ENCODE peak calls at places on chromosomes 3 and 15, in eight cellular contexts. One of them, this sample, is unnamed.

GRCh38 chr15:40295297-40295696 is 12.4 kb upstream of the ANKRD63 start:
- DNase-seq in A172: no peak
- DNase-seq in pulmonary artery endothelial cell: no peak
- DNase-seq in progenitor cell of endocrine pancreas: no peak
- DNase-seq in amniotic epithelial cell: no peak
- DNase-seq in SJSA1: no peak
- DNase-seq in iPS-NIHi11: no peak
- DNase-seq in cardiac fibroblast: no peak
- DNase-seq in this sample: no peak

GRCh38 chr3:126473292-126474168 is 2.2 kb downstream of the ZXDC start:
- DNase-seq in pulmonary artery endothelial cell: no peak
- DNase-seq in amniotic epithelial cell: no peak
- DNase-seq in iPS-NIHi11: no peak
- DNase-seq in SJSA1: no peak
- DNase-seq in A172: no peak
- DNase-seq in progenitor cell of endocrine pancreas: no peak
- DNase-seq in cardiac fibroblast: no peak
- DNase-seq in this sample: no peak

GRCh38 chr3:103184772-103185171 is 750.0 kb downstream of the ZPLD1 start:
- DNase-seq in progenitor cell of endocrine pancreas: no peak
- DNase-seq in amniotic epithelial cell: no peak
- DNase-seq in iPS-NIHi11: no peak
- DNase-seq in SJSA1: no peak
- DNase-seq in cardiac fibroblast: no peak
- DNase-seq in pulmonary artery endothelial cell: no peak
- DNase-seq in A172: peak
- DNase-seq in this sample: no peak

GRCh38 chr15:39581501-39582285 is 814 bp downstream of the THBS1 start:
- DNase-seq in SJSA1: peak
- DNase-seq in progenitor cell of endocrine pancreas: peak
- DNase-seq in pulmonary artery endothelial cell: peak
- DNase-seq in amniotic epithelial cell: peak
- DNase-seq in A172: no peak
- DNase-seq in iPS-NIHi11: peak
- DNase-seq in cardiac fibroblast: peak
- DNase-seq in this sample: peak

GRCh38 chr3:66276705-66277274 is 56.0 kb downstream of the SLC25A26 start:
- DNase-seq in A172: peak
- DNase-seq in cardiac fibroblast: peak
- DNase-seq in SJSA1: peak
- DNase-seq in iPS-NIHi11: peak
- DNase-seq in pulmonary artery endothelial cell: peak
- DNase-seq in progenitor cell of endocrine pancreas: peak
- DNase-seq in amniotic epithelial cell: peak
- DNase-seq in this sample: peak

GRCh38 chr3:177420643-177421042 is 223.4 kb upstream of the TBL1XR1 start:
- DNase-seq in amniotic epithelial cell: peak
- DNase-seq in pulmonary artery endothelial cell: no peak
- DNase-seq in cardiac fibroblast: peak
- DNase-seq in SJSA1: peak
- DNase-seq in A172: peak
- DNase-seq in iPS-NIHi11: no peak
- DNase-seq in progenitor cell of endocrine pancreas: no peak
- DNase-seq in this sample: no peak

GRCh38 chr15:39594764-39595620 is 14.1 kb downstream of the THBS1 start:
- DNase-seq in pulmonary artery endothelial cell: peak
- DNase-seq in progenitor cell of endocrine pancreas: no peak
- DNase-seq in cardiac fibroblast: peak
- DNase-seq in SJSA1: no peak
- DNase-seq in A172: no peak
- DNase-seq in iPS-NIHi11: no peak
- DNase-seq in amniotic epithelial cell: no peak
- DNase-seq in this sample: no peak

GRCh38 chr3:104956620-104957345 is 409.9 kb upstream of the ALCAM start:
- DNase-seq in iPS-NIHi11: no peak
- DNase-seq in amniotic epithelial cell: no peak
- DNase-seq in SJSA1: no peak
- DNase-seq in cardiac fibroblast: no peak
- DNase-seq in pulmonary artery endothelial cell: no peak
- DNase-seq in progenitor cell of endocrine pancreas: no peak
- DNase-seq in A172: no peak
- DNase-seq in this sample: no peak

GRCh38 chr3:112002458-112002971 is 3.8 kb downstream of the TAGLN3 start:
- DNase-seq in SJSA1: no peak
- DNase-seq in progenitor cell of endocrine pancreas: no peak
- DNase-seq in iPS-NIHi11: no peak
- DNase-seq in A172: peak
- DNase-seq in amniotic epithelial cell: peak
- DNase-seq in pulmonary artery endothelial cell: no peak
- DNase-seq in cardiac fibroblast: peak
- DNase-seq in this sample: no peak

GRCh38 chr15:81006124-81006523 is 5.4 kb downstream of the TLNRD1 start:
- DNase-seq in pulmonary artery endothelial cell: no peak
- DNase-seq in SJSA1: no peak
- DNase-seq in progenitor cell of endocrine pancreas: no peak
- DNase-seq in A172: no peak
- DNase-seq in cardiac fibroblast: no peak
- DNase-seq in iPS-NIHi11: no peak
- DNase-seq in amniotic epithelial cell: no peak
- DNase-seq in this sample: no peak

GRCh38 chr3:20240154-20240883 is 54.3 kb upstream of the SGO1 start:
- DNase-seq in amniotic epithelial cell: no peak
- DNase-seq in progenitor cell of endocrine pancreas: no peak
- DNase-seq in iPS-NIHi11: no peak
- DNase-seq in pulmonary artery endothelial cell: no peak
- DNase-seq in cardiac fibroblast: no peak
- DNase-seq in A172: no peak
- DNase-seq in SJSA1: no peak
- DNase-seq in this sample: no peak

GRCh38 chr15:100726426-100727190 is 124.2 kb downstream of the ASB7 start:
- DNase-seq in iPS-NIHi11: no peak
- DNase-seq in cardiac fibroblast: peak
- DNase-seq in amniotic epithelial cell: peak
- DNase-seq in pulmonary artery endothelial cell: no peak
- DNase-seq in A172: no peak
- DNase-seq in SJSA1: no peak
- DNase-seq in progenitor cell of endocrine pancreas: no peak
- DNase-seq in this sample: no peak

GRCh38 chr3:132911741-132912415 is 126.3 kb upstream of the TMEM108 start:
- DNase-seq in SJSA1: no peak
- DNase-seq in progenitor cell of endocrine pancreas: no peak
- DNase-seq in iPS-NIHi11: no peak
- DNase-seq in pulmonary artery endothelial cell: no peak
- DNase-seq in amniotic epithelial cell: peak
- DNase-seq in cardiac fibroblast: peak
- DNase-seq in A172: no peak
- DNase-seq in this sample: no peak

GRCh38 chr3:42804831-42805821 is 836 bp upstream of the HIGD1A start:
- DNase-seq in amniotic epithelial cell: peak
- DNase-seq in pulmonary artery endothelial cell: no peak
- DNase-seq in A172: no peak
- DNase-seq in SJSA1: no peak
- DNase-seq in iPS-NIHi11: peak
- DNase-seq in progenitor cell of endocrine pancreas: peak
- DNase-seq in cardiac fibroblast: peak
- DNase-seq in this sample: peak

GRCh38 chr3:134938024-134938525 is 143.0 kb downstream of the EPHB1 start:
- DNase-seq in iPS-NIHi11: no peak
- DNase-seq in progenitor cell of endocrine pancreas: no peak
- DNase-seq in SJSA1: no peak
- DNase-seq in amniotic epithelial cell: no peak
- DNase-seq in pulmonary artery endothelial cell: no peak
- DNase-seq in cardiac fibroblast: no peak
- DNase-seq in A172: no peak
- DNase-seq in this sample: no peak

GRCh38 chr15:74378853-74379252 is 11.4 kb upstream of the CYP11A1 start:
- DNase-seq in A172: peak
- DNase-seq in pulmonary artery endothelial cell: no peak
- DNase-seq in cardiac fibroblast: peak
- DNase-seq in SJSA1: no peak
- DNase-seq in amniotic epithelial cell: peak
- DNase-seq in progenitor cell of endocrine pancreas: no peak
- DNase-seq in iPS-NIHi11: no peak
- DNase-seq in this sample: no peak

GRCh38 chr3:58617338-58617761 is 40.2 kb upstream of the FAM107A start:
- DNase-seq in amniotic epithelial cell: no peak
- DNase-seq in progenitor cell of endocrine pancreas: no peak
- DNase-seq in SJSA1: no peak
- DNase-seq in A172: no peak
- DNase-seq in iPS-NIHi11: no peak
- DNase-seq in pulmonary artery endothelial cell: no peak
- DNase-seq in cardiac fibroblast: no peak
- DNase-seq in this sample: peak

GRCh38 chr15:88401972-88402656 is 65.1 kb downstream of the MRPL46 start:
- DNase-seq in amniotic epithelial cell: no peak
- DNase-seq in A172: no peak
- DNase-seq in cardiac fibroblast: no peak
- DNase-seq in pulmonary artery endothelial cell: no peak
- DNase-seq in progenitor cell of endocrine pancreas: no peak
- DNase-seq in SJSA1: no peak
- DNase-seq in iPS-NIHi11: peak
- DNase-seq in this sample: no peak

GRCh38 chr3:53858096-53858741 is 11.9 kb downstream of the IL17RB start:
- DNase-seq in amniotic epithelial cell: no peak
- DNase-seq in cardiac fibroblast: no peak
- DNase-seq in A172: no peak
- DNase-seq in SJSA1: no peak
- DNase-seq in pulmonary artery endothelial cell: no peak
- DNase-seq in iPS-NIHi11: no peak
- DNase-seq in progenitor cell of endocrine pancreas: no peak
- DNase-seq in this sample: no peak

GRCh38 chr15:78108300-78109084 is 16.1 kb downstream of the SH2D7 start:
- DNase-seq in A172: peak
- DNase-seq in pulmonary artery endothelial cell: peak
- DNase-seq in progenitor cell of endocrine pancreas: peak
- DNase-seq in SJSA1: peak
- DNase-seq in cardiac fibroblast: peak
- DNase-seq in amniotic epithelial cell: peak
- DNase-seq in iPS-NIHi11: peak
- DNase-seq in this sample: peak

GRCh38 chr3:109927726-109928125 is 590.4 kb upstream of the DPPA4 start:
- DNase-seq in progenitor cell of endocrine pancreas: no peak
- DNase-seq in SJSA1: no peak
- DNase-seq in pulmonary artery endothelial cell: no peak
- DNase-seq in cardiac fibroblast: peak
- DNase-seq in A172: peak
- DNase-seq in amniotic epithelial cell: no peak
- DNase-seq in iPS-NIHi11: no peak
- DNase-seq in this sample: no peak

GRCh38 chr15:78651007-78651406 is 10.0 kb upstream of the CHRNB4 start:
- DNase-seq in progenitor cell of endocrine pancreas: no peak
- DNase-seq in iPS-NIHi11: no peak
- DNase-seq in amniotic epithelial cell: no peak
- DNase-seq in A172: no peak
- DNase-seq in SJSA1: no peak
- DNase-seq in cardiac fibroblast: no peak
- DNase-seq in pulmonary artery endothelial cell: no peak
- DNase-seq in this sample: no peak

GRCh38 chr3:172679599-172679998 is 31.3 kb downstream of the NCEH1 start:
- DNase-seq in iPS-NIHi11: no peak
- DNase-seq in pulmonary artery endothelial cell: no peak
- DNase-seq in progenitor cell of endocrine pancreas: no peak
- DNase-seq in amniotic epithelial cell: no peak
- DNase-seq in A172: no peak
- DNase-seq in cardiac fibroblast: no peak
- DNase-seq in SJSA1: no peak
- DNase-seq in this sample: no peak

GRCh38 chr3:74384151-74384550 is 230.3 kb downstream of the CNTN3 start:
- DNase-seq in SJSA1: no peak
- DNase-seq in progenitor cell of endocrine pancreas: no peak
- DNase-seq in amniotic epithelial cell: no peak
- DNase-seq in pulmonary artery endothelial cell: no peak
- DNase-seq in iPS-NIHi11: no peak
- DNase-seq in cardiac fibroblast: no peak
- DNase-seq in A172: no peak
- DNase-seq in this sample: no peak

GRCh38 chr3:72446406-72447058 is 401.7 kb downstream of the SHQ1 start:
- DNase-seq in progenitor cell of endocrine pancreas: no peak
- DNase-seq in pulmonary artery endothelial cell: no peak
- DNase-seq in cardiac fibroblast: peak
- DNase-seq in amniotic epithelial cell: peak
- DNase-seq in SJSA1: peak
- DNase-seq in A172: peak
- DNase-seq in iPS-NIHi11: peak
- DNase-seq in this sample: no peak

GRCh38 chr15:82294061-82294690 is 31.6 kb downstream of the SAXO2 start:
- DNase-seq in amniotic epithelial cell: no peak
- DNase-seq in cardiac fibroblast: peak
- DNase-seq in A172: no peak
- DNase-seq in progenitor cell of endocrine pancreas: no peak
- DNase-seq in pulmonary artery endothelial cell: no peak
- DNase-seq in iPS-NIHi11: peak
- DNase-seq in SJSA1: no peak
- DNase-seq in this sample: no peak

GRCh38 chr15:28255965-28256364 is 66.0 kb downstream of the HERC2 start:
- DNase-seq in iPS-NIHi11: no peak
- DNase-seq in cardiac fibroblast: no peak
- DNase-seq in progenitor cell of endocrine pancreas: no peak
- DNase-seq in SJSA1: no peak
- DNase-seq in pulmonary artery endothelial cell: no peak
- DNase-seq in A172: no peak
- DNase-seq in amniotic epithelial cell: no peak
- DNase-seq in this sample: no peak

GRCh38 chr3:48187579-48188265 is 495 bp downstream of the CDC25A start:
- DNase-seq in pulmonary artery endothelial cell: peak
- DNase-seq in SJSA1: peak
- DNase-seq in iPS-NIHi11: peak
- DNase-seq in cardiac fibroblast: no peak
- DNase-seq in A172: no peak
- DNase-seq in progenitor cell of endocrine pancreas: peak
- DNase-seq in amniotic epithelial cell: no peak
- DNase-seq in this sample: no peak

GRCh38 chr3:90129710-90130109 is 1022.3 kb downstream of the EPHA3 start:
- DNase-seq in SJSA1: no peak
- DNase-seq in cardiac fibroblast: no peak
- DNase-seq in progenitor cell of endocrine pancreas: no peak
- DNase-seq in pulmonary artery endothelial cell: no peak
- DNase-seq in iPS-NIHi11: no peak
- DNase-seq in amniotic epithelial cell: no peak
- DNase-seq in A172: no peak
- DNase-seq in this sample: no peak

GRCh38 chr3:160667452-160667851 is 9.5 kb upstream of the ARL14 start:
- DNase-seq in SJSA1: peak
- DNase-seq in amniotic epithelial cell: peak
- DNase-seq in iPS-NIHi11: no peak
- DNase-seq in cardiac fibroblast: peak
- DNase-seq in progenitor cell of endocrine pancreas: no peak
- DNase-seq in A172: peak
- DNase-seq in pulmonary artery endothelial cell: no peak
- DNase-seq in this sample: no peak

GRCh38 chr3:5002174-5002870 is 23.1 kb downstream of the BHLHE40 start:
- DNase-seq in amniotic epithelial cell: peak
- DNase-seq in SJSA1: no peak
- DNase-seq in progenitor cell of endocrine pancreas: no peak
- DNase-seq in pulmonary artery endothelial cell: no peak
- DNase-seq in iPS-NIHi11: no peak
- DNase-seq in A172: no peak
- DNase-seq in cardiac fibroblast: no peak
- DNase-seq in this sample: no peak

GRCh38 chr3:78721771-78722543 is 1045.8 kb downstream of the ROBO1 start:
- DNase-seq in progenitor cell of endocrine pancreas: no peak
- DNase-seq in iPS-NIHi11: no peak
- DNase-seq in amniotic epithelial cell: no peak
- DNase-seq in pulmonary artery endothelial cell: no peak
- DNase-seq in cardiac fibroblast: no peak
- DNase-seq in A172: no peak
- DNase-seq in SJSA1: peak
- DNase-seq in this sample: no peak

GRCh38 chr15:63010920-63011693 is 31.4 kb upstream of the TPM1 start:
- DNase-seq in cardiac fibroblast: no peak
- DNase-seq in iPS-NIHi11: no peak
- DNase-seq in SJSA1: no peak
- DNase-seq in amniotic epithelial cell: no peak
- DNase-seq in pulmonary artery endothelial cell: no peak
- DNase-seq in progenitor cell of endocrine pancreas: no peak
- DNase-seq in A172: no peak
- DNase-seq in this sample: no peak